ENCODE peak calls at places on chromosomes 3 and 15, in nine cellular contexts. K is fibroblast of lung, X is OCI-LY7, N is brain microvascular endothelial cell, Z is psoas muscle, D is kidney epithelial cell, G is right cardiac atrium, E is epithelial cell of esophagus, Q is GM23338. W is an unnamed sample.

GRCh38 chr3:101809178-101810022 is 30.4 kb downstream of the NXPE3 start:
- DNase-seq in K (peak; percentile 65), X (peak; percentile 65), N (peak; percentile 29), Z (no peak), D (no peak), G (no peak), E (peak; percentile 49), Q (peak; percentile 69), W (peak; percentile 45)

GRCh38 chr15:59436774-59437472 is 1.1 kb upstream of the FAM81A start:
- DNase-seq in K (no peak), X (peak; percentile 14), N (peak; percentile 16), Z (no peak), D (no peak), G (peak; percentile 11), E (no peak), Q (peak; percentile 15), W (no peak)

GRCh38 chr3:162435750-162436149 is 939.1 kb downstream of the OTOL1 start:
- DNase-seq in K (no peak), X (no peak), N (no peak), Z (no peak), D (no peak), G (no peak), E (no peak), Q (no peak), W (no peak)

GRCh38 chr15:29677871-29678431 is 144.3 kb downstream of the TJP1 start:
- DNase-seq in K (no peak), X (no peak), N (no peak), Z (no peak), D (no peak), G (no peak), E (no peak), Q (no peak), W (no peak)

GRCh38 chr3:186362988-186363387 is 954 bp upstream of the DGKG start:
- DNase-seq in K (no peak), X (no peak), N (no peak), Z (no peak), D (no peak), G (no peak), E (no peak), Q (no peak), W (no peak)

GRCh38 chr3:14467723-14468620 is 65.6 kb downstream of the SLC6A6 start:
- DNase-seq in K (peak; percentile 37), X (peak; percentile 53), N (peak; percentile 22), Z (no peak), D (no peak), G (no peak), E (peak; percentile 38), Q (peak; percentile 55), W (no peak)

GRCh38 chr15:85340852-85341251 is 39.6 kb upstream of the AKAP13 start:
- DNase-seq in K (no peak), X (no peak), N (no peak), Z (no peak), D (no peak), G (no peak), E (no peak), Q (no peak), W (no peak)

GRCh38 chr15:79099692-79100091 is 9.1 kb upstream of the RASGRF1 start:
- DNase-seq in K (no peak), X (no peak), N (no peak), Z (no peak), D (no peak), G (no peak), E (peak; percentile 19), Q (no peak), W (peak; percentile 11)

GRCh38 chr3:86793786-86794185 is 197.2 kb downstream of the VGLL3 start:
- DNase-seq in K (peak; percentile 98), X (no peak), N (peak; percentile 88), Z (no peak), D (peak; percentile 92), G (no peak), E (peak; percentile 90), Q (peak; percentile 21), W (peak; percentile 88)

GRCh38 chr3:183253364-183253960 is 409 bp downstream of the B3GNT5 start:
- DNase-seq in K (peak; percentile 81), X (no peak), N (peak; percentile 53), Z (peak; percentile 80), D (no peak), G (peak; percentile 81), E (no peak), Q (no peak), W (peak; percentile 50)

GRCh38 chr15:71448688-71449114 is 333.4 kb downstream of the THSD4 start:
- DNase-seq in K (peak; percentile 79), X (peak; percentile 43), N (peak; percentile 70), Z (no peak), D (no peak), G (no peak), E (peak; percentile 83), Q (peak; percentile 79), W (peak; percentile 62)

GRCh38 chr15:78035319-78035718 is 42.2 kb downstream of the TBC1D2B start:
- DNase-seq in K (no peak), X (no peak), N (no peak), Z (no peak), D (no peak), G (no peak), E (no peak), Q (no peak), W (no peak)

GRCh38 chr3:32118215-32118614 is 11.8 kb downstream of the GPD1L start:
- DNase-seq in K (no peak), X (no peak), N (no peak), Z (no peak), D (no peak), G (no peak), E (no peak), Q (no peak), W (no peak)

DNA sequence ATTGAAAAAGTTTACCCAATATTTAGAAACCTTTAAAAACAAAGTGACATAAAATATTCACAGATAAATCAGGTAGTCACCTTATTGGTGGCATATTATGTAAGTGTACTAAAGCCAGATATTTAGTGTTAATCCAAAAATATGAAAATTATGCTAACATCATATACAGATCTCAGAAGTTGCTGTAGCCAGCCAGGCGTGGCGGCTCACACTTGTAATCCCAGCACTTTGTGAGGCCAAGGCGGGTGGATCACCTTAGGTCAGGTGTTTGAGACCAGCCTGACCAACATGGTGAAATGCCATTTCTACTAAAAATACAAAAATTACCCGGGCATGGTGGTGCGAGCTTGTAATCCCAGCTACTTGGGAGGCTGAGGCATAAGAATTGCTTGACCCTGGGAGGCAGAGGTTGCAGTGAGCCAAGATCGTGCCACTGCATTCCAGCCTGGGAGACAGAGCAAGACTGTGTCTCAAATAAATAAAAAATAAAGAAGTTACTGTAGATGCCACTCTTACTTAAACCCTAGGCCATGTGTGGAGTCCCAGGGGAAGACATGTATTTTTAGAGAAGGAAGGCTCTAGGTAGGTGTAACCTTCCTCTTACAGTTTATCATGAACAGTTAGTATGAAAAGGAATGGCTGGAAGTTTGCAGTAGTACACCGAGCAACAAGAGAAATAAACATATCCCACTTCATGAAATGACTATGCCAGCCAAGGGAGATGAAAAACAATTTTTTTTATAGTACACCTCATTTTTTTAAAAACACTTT is 9.6 kb downstream of the SETD5 start:
- DNase-seq in K (no peak), X (no peak), N (no peak), Z (no peak), D (no peak), G (no peak), E (no peak), Q (no peak), W (no peak)
- H3K4me3 ChIP-seq in K (no peak overlapping the region), X (no peak overlapping the region), N (no peak overlapping the region), Z (no peak overlapping the region), D (no peak overlapping the region), G (no peak overlapping the region), E (no peak overlapping the region), Q (no peak overlapping the region), W (no peak overlapping the region)

GRCh38 chr15:50058231-50058630 is 60.8 kb downstream of the ATP8B4 start:
- DNase-seq in K (peak; percentile 79), X (no peak), N (no peak), Z (no peak), D (no peak), G (no peak), E (no peak), Q (no peak), W (no peak)

GRCh38 chr15:50053457-50053856 is 65.6 kb downstream of the ATP8B4 start:
- DNase-seq in K (no peak), X (no peak), N (no peak), Z (no peak), D (no peak), G (no peak), E (no peak), Q (no peak), W (no peak)

GRCh38 chr15:50051811-50052419 is 67.1 kb downstream of the ATP8B4 start:
- DNase-seq in K (peak; percentile 93), X (peak; percentile 11), N (peak; percentile 79), Z (peak; percentile 16), D (peak; percentile 10), G (peak; percentile 33), E (peak; percentile 87), Q (peak; percentile 79), W (no peak)

GRCh38 chr15:50059203-50059772 is 59.7 kb downstream of the ATP8B4 start:
- DNase-seq in K (no peak), X (no peak), N (no peak), Z (no peak), D (no peak), G (no peak), E (no peak), Q (no peak), W (no peak)

DNA sequence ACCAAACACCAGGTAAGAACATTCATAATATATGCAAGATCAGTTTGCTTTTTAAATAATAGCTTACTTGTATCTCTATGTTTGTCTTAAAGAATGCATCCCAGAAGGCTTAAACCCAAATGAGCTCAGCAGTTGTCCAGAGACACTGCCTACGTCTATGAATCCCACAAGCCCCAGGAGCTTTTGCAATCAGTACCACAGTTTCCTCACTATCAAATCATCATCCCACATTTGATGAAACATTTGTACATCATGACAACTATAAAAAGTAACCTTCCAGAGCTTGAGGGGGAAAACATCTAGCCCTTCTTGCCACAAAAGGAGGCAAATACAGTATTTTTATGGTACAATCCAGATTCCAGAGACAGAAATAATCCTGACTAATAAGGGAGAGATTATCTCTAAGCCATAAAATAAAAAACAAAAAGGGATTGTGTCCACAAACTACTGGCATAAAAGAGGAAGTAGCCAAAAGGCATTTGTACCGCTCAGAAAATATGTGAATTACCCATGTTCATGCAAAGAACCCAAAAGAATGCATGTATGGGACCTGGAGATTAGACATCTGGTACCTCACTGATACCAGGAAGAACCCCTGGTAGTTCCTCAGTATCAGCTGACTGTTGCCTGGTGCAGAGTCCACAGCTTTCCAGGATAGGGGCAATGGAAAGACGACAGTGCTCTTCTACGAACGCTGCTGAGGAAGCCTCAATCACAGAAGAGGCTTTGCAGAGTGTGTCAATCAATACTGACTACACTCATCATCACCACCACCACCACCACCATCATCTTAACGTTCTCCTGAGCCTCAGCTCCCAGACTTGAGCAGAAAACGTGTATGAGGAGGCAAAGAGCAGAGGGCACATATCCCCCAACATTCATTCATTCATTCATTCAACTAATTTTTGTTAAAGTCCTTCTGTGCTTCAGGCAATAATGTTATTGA is 63.4 kb downstream of the ATP8B4 start:
- DNase-seq in K (peak; percentile 93), X (no peak), N (peak; percentile 81), Z (no peak), D (no peak), G (peak; percentile 28), E (no peak), Q (no peak), W (no peak)
- H3K4me3 ChIP-seq in K (no peak overlapping the region), X (no peak overlapping the region), N (no peak overlapping the region), Z (no peak overlapping the region), D (no peak overlapping the region), G (no peak overlapping the region), E (no peak overlapping the region), Q (no peak overlapping the region), W (no peak overlapping the region)

GRCh38 chr3:9553021-9553948 is at the start of gene LHFPL4:
- DNase-seq in K (no peak), X (no peak), N (no peak), Z (no peak), D (no peak), G (no peak), E (no peak), Q (peak; percentile 65), W (no peak)
- H3K4me3 ChIP-seq in K (no peak within 1 kb of the TSS), X (no peak within 1 kb of the TSS), N (no peak within 1 kb of the TSS), Z (no peak within 1 kb of the TSS), D (no peak within 1 kb of the TSS), G (no peak within 1 kb of the TSS), E (no peak within 1 kb of the TSS), Q (peak within 1 kb of the TSS; percentile 76), W (no peak within 1 kb of the TSS)

GRCh38 chr15:50003786-50004334 is 115.2 kb downstream of the ATP8B4 start:
- DNase-seq in K (peak; percentile 95), X (peak; percentile 78), N (peak; percentile 83), Z (peak; percentile 77), D (peak; percentile 16), G (peak; percentile 88), E (peak; percentile 85), Q (peak; percentile 95), W (peak; percentile 88)
- H3K4me3 ChIP-seq in K (no peak overlapping the region), X (no peak overlapping the region), N (no peak overlapping the region), Z (no peak overlapping the region), D (no peak overlapping the region), G (no peak overlapping the region), E (no peak overlapping the region), Q (peak overlapping the region; percentile 24), W (no peak overlapping the region)

W was measured in SJSA1.